ENCODE peak calls at places on chromosomes 11 and 22, in ten cellular contexts. D is epithelial cell of esophagus; C is endodermal cell; R is WERI-Rb-1; X is CD8-positive, alpha-beta memory T cell; P is brain microvascular endothelial cell; K is sigmoid colon; J is tibial nerve; A is kidney epithelial cell; N is fibroblast of the aortic adventitia. O is an unnamed sample.

GRCh38 chr22:48857202-48857805 is 970.4 kb downstream of the BRD1 start:
- DNase-seq in D (no peak), C (no peak), R (no peak), X (no peak), P (no peak), K (peak), J (no peak), A (no peak), N (no peak), O (no peak)

GRCh38 chr11:12433571-12434061 is 56.2 kb downstream of the PARVA start:
- DNase-seq in D (no peak), C (peak), R (no peak), X (no peak), P (peak), K (peak), J (no peak), A (no peak), N (peak), O (no peak)

GRCh38 chr22:23856721-23857605 is 712 bp upstream of the SLC2A11 start:
- DNase-seq in D (peak), C (peak), R (peak), X (no peak), P (no peak), K (peak), J (no peak), A (no peak), N (peak), O (peak)

GRCh38 chr11:112320668-112321067 is 60.0 kb upstream of the PLET1 start:
- DNase-seq in D (peak), C (no peak), R (no peak), X (no peak), P (peak), K (peak), J (peak), A (peak), N (peak), O (peak)

GRCh38 chr11:73361953-73362776 is 14.0 kb upstream of the RELT start:
- DNase-seq in D (no peak), C (peak), R (no peak), X (no peak), P (no peak), K (no peak), J (no peak), A (no peak), N (no peak), O (no peak)

GRCh38 chr22:29030618-29031235 is 30.9 kb downstream of the C22orf31 start:
- DNase-seq in D (peak), C (peak), R (no peak), X (no peak), P (peak), K (peak), J (peak), A (peak), N (peak), O (peak)

GRCh38 chr11:72236774-72237111 is 7.2 kb downstream of the PHOX2A start:
- DNase-seq in D (no peak), C (peak), R (no peak), X (no peak), P (no peak), K (no peak), J (no peak), A (no peak), N (no peak), O (no peak)

GRCh38 chr22:37182949-37183245 is 5.2 kb downstream of the C1QTNF6 start:
- DNase-seq in D (no peak), C (no peak), R (no peak), X (no peak), P (no peak), K (peak), J (no peak), A (no peak), N (no peak), O (no peak)

GRCh38 chr11:100687630-100688395 is 725 bp downstream of the ARHGAP42 start:
- DNase-seq in D (peak), C (peak), R (peak), X (no peak), P (peak), K (peak), J (peak), A (peak), N (peak), O (no peak)

GRCh38 chr11:99069831-99070444 is 49.2 kb downstream of the CNTN5 start:
- DNase-seq in D (peak), C (peak), R (no peak), X (no peak), P (peak), K (peak), J (no peak), A (no peak), N (no peak), O (peak)

GRCh38 chr11:108970221-108970991 is 305.5 kb downstream of the DDX10 start:
- DNase-seq in D (no peak), C (no peak), R (no peak), X (no peak), P (no peak), K (no peak), J (no peak), A (no peak), N (peak), O (no peak)

GRCh38 chr22:17192186-17192585 is 27.0 kb downstream of the ADA2 start:
- DNase-seq in D (no peak), C (no peak), R (no peak), X (no peak), P (no peak), K (no peak), J (no peak), A (no peak), N (no peak), O (no peak)

GRCh38 chr11:16280256-16280682 is 76.1 kb downstream of the SOX6 start:
- DNase-seq in D (peak), C (no peak), R (no peak), X (no peak), P (no peak), K (peak), J (peak), A (no peak), N (no peak), O (no peak)

GRCh38 chr11:98561877-98562395 is 458.8 kb upstream of the CNTN5 start:
- DNase-seq in D (peak), C (no peak), R (no peak), X (no peak), P (no peak), K (no peak), J (no peak), A (no peak), N (no peak), O (no peak)

GRCh38 chr11:110015695-110016094 is 77.5 kb upstream of the ZC3H12C start:
- DNase-seq in D (no peak), C (no peak), R (no peak), X (no peak), P (no peak), K (no peak), J (no peak), A (no peak), N (no peak), O (no peak)

GRCh38 chr22:20247010-20247505 is 21.1 kb downstream of the RTN4R start:
- DNase-seq in D (no peak), C (no peak), R (peak), X (no peak), P (peak), K (no peak), J (no peak), A (peak), N (no peak), O (no peak)

GRCh38 chr22:30538280-30538679 is 8.3 kb downstream of the SEC14L6 start:
- DNase-seq in D (peak), C (no peak), R (no peak), X (no peak), P (peak), K (no peak), J (no peak), A (no peak), N (peak), O (no peak)

GRCh38 chr22:36506637-36507517 is at the start of gene FOXRED2:
- DNase-seq in D (peak), C (peak), R (peak), X (peak), P (peak), K (peak), J (peak), A (peak), N (peak), O (peak)

GRCh38 chr22:20550851-20551744 is 43.7 kb downstream of the MED15 start:
- DNase-seq in D (peak), C (no peak), R (no peak), X (peak), P (peak), K (peak), J (no peak), A (no peak), N (peak), O (no peak)

GRCh38 chr11:58762284-58763119 is 30.8 kb upstream of the GLYAT start:
- DNase-seq in D (no peak), C (no peak), R (no peak), X (no peak), P (no peak), K (no peak), J (no peak), A (peak), N (no peak), O (no peak)

GRCh38 chr22:35486116-35486631 is 54.5 kb upstream of the RASD2 start:
- DNase-seq in D (no peak), C (no peak), R (no peak), X (no peak), P (no peak), K (no peak), J (no peak), A (no peak), N (no peak), O (no peak)

GRCh38 chr11:65212226-65212801 is 30.6 kb downstream of the CAPN1 start:
- DNase-seq in D (no peak), C (peak), R (peak), X (no peak), P (no peak), K (peak), J (no peak), A (no peak), N (no peak), O (no peak)

GRCh38 chr22:40853961-40854360 is 2.5 kb downstream of the ST13 start:
- DNase-seq in D (peak), C (no peak), R (no peak), X (no peak), P (no peak), K (no peak), J (no peak), A (no peak), N (no peak), O (no peak)

GRCh38 chr22:16955678-16956210 is 52.3 kb downstream of the GAB4 start:
- DNase-seq in D (no peak), C (no peak), R (no peak), X (no peak), P (no peak), K (no peak), J (no peak), A (no peak), N (no peak), O (no peak)

GRCh38 chr11:44140805-44141204 is 45.3 kb downstream of the EXT2 start:
- DNase-seq in D (no peak), C (no peak), R (no peak), X (no peak), P (no peak), K (no peak), J (no peak), A (no peak), N (no peak), O (no peak)

GRCh38 chr11:63610604-63611394 is 3.4 kb downstream of the PLAAT3 start:
- DNase-seq in D (no peak), C (peak), R (no peak), X (no peak), P (peak), K (peak), J (no peak), A (no peak), N (no peak), O (no peak)

GRCh38 chr11:129333873-129334272 is 41.8 kb upstream of the BARX2 start:
- DNase-seq in D (no peak), C (no peak), R (no peak), X (no peak), P (no peak), K (no peak), J (no peak), A (no peak), N (no peak), O (no peak)

GRCh38 chr22:49087163-49087562 is 740.5 kb downstream of the BRD1 start:
- DNase-seq in D (no peak), C (no peak), R (peak), X (no peak), P (no peak), K (peak), J (no peak), A (no peak), N (no peak), O (no peak)

GRCh38 chr11:24093410-24093809 is 403.4 kb upstream of the LUZP2 start:
- DNase-seq in D (no peak), C (no peak), R (no peak), X (no peak), P (no peak), K (no peak), J (no peak), A (no peak), N (no peak), O (no peak)

GRCh38 chr11:2585566-2586090 is 114.2 kb downstream of the KCNQ1OT1 start:
- DNase-seq in D (no peak), C (no peak), R (no peak), X (no peak), P (no peak), K (no peak), J (no peak), A (no peak), N (no peak), O (peak)

GRCh38 chr22:33841281-33842005 is 78.8 kb downstream of the LARGE1 start:
- DNase-seq in D (no peak), C (no peak), R (peak), X (no peak), P (no peak), K (no peak), J (no peak), A (no peak), N (peak), O (no peak)
- H3K4me3 ChIP-seq in D (no peak), C (no peak), R (no peak), X (no peak), P (no peak), K (no peak), J (no peak), A (no peak), N (no peak), O (no peak)

GRCh38 chr11:692824-693414 is 2.1 kb downstream of the DEAF1 start:
- DNase-seq in D (peak), C (no peak), R (no peak), X (no peak), P (no peak), K (no peak), J (no peak), A (no peak), N (peak), O (no peak)
- H3K4me3 ChIP-seq in D (peak), C (peak), R (no peak), X (peak), P (peak), K (no peak), J (no peak), A (peak), N (no peak), O (no peak)

GRCh38 chr11:130391692-130392091 is 36.7 kb downstream of the ADAMTS8 start:
- DNase-seq in D (no peak), C (no peak), R (no peak), X (no peak), P (no peak), K (peak), J (no peak), A (no peak), N (peak), O (no peak)

GRCh38 chr11:130389315-130389935 is 39.0 kb downstream of the ADAMTS8 start:
- DNase-seq in D (no peak), C (no peak), R (no peak), X (peak), P (peak), K (no peak), J (no peak), A (no peak), N (peak), O (no peak)

GRCh38 chr11:130390071-130390758 is 38.2 kb downstream of the ADAMTS8 start:
- DNase-seq in D (peak), C (no peak), R (peak), X (no peak), P (peak), K (no peak), J (no peak), A (no peak), N (peak), O (no peak)

GRCh38 chr11:130383363-130384168 is 44.8 kb downstream of the ADAMTS8 start:
- DNase-seq in D (no peak), C (peak), R (peak), X (no peak), P (peak), K (no peak), J (no peak), A (peak), N (peak), O (no peak)

DNA sequence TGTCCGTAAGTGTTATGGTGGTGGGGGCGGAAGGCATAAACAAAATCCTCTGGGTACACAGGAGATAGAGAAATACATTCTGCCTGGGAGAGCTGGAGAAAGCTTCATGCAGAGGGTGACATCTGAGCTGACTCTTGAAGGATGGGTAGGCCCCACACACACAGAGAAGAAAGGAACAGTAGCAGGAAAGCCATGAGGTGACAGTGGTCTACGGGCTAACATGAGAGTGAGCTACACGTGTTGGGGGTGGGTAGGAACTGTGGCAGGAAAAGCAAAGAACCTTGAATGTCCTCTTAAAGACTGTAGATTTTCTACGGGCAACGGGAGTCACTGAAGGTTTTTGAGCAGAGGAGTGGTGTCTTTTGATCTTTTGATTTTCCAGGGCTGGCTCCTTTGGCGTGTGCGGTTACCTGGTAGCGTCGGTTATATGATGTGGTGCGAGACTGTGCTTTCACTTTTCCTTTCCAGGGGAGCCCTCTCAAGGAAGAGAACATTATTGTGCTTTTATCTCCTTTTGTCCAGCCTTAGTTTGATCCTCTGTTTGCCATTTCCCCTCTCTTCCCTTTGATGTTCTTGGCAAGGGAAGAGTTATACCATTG is 39.7 kb downstream of the ADAMTS8 start:
- DNase-seq in D (no peak), C (no peak), R (no peak), X (no peak), P (no peak), K (no peak), J (no peak), A (no peak), N (no peak), O (no peak)
- H3K4me3 ChIP-seq in D (no peak), C (no peak), R (no peak), X (peak), P (no peak), K (no peak), J (no peak), A (no peak), N (no peak), O (no peak)

DNA sequence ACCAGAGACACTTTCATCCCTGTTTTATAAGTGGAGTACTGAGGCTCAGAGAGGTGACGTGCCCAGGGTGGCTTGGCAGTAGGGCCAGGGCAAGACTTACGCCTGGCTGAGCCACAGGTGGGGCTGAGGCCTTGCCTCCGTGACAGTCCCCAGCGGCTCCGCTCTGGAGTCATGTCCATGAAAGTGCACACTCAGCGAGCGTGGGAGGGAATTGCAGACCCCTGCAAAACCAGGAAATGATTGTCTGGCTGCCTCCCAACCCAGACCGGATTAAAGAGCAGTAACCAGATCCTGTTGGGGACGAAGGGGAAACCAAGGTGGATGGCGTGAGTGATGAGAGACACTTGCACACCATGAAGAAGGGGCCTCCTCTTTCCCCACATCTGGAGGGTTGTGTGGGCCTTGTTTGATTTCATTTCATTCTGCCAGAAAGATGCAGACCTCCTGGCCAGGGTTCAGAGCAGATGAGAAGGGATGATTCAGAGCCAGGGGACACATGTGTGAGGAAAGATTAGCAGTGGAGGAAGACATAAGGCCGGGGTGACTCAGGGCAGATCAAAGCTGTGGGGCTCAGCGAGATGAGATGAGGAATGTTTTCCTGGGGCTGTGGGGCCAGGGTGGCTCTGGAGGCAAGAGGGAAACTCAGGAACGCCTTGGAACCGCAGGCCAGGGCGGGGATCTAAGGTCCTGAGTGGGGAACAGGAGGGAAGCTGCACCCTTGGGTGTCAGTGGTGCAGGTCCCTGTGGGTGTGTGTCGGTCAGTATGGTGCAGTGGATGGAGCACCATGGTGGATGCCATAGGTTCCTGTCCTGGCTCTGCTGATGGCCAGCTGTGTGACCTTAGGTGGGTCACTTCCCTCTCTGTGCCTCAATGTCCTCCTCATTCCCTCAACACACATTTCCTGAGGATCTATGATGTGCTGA is 29.9 kb upstream of the LRRC32 start:
- DNase-seq in D (peak), C (no peak), R (peak), X (no peak), P (peak), K (no peak), J (no peak), A (peak), N (peak), O (no peak)
- H3K4me3 ChIP-seq in D (no peak), C (no peak), R (peak), X (no peak), P (no peak), K (no peak), J (no peak), A (no peak), N (no peak), O (no peak)

DNA sequence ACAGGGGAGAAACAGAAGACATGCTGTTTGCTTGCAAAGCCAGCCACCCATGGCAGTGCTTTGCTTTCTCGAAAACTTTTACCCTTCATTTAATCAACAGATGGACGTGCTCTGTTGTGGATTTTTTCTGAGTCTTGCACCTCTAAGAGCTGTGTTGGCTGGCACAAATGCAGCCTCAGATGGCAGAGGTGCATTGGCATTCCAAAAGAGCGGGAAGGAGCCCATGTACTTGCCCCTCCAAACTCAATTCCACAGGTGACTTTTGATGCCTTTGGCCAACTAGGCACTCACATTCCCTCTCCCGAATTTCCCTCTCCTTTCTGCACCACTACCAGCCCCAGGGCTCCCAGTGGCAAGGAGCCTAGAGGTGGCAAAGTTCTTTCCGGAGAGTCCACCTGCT is 1.2 kb downstream of the KIRREL3 start:
- DNase-seq in D (no peak), C (no peak), R (no peak), X (no peak), P (no peak), K (no peak), J (no peak), A (no peak), N (no peak), O (no peak)
- H3K4me3 ChIP-seq in D (no peak), C (no peak), R (no peak), X (no peak), P (no peak), K (peak), J (no peak), A (no peak), N (no peak), O (no peak)